ENCODE peak calls at places on chromosomes 3 and 15, in six cellular contexts. One of them, this sample, is unnamed.

GRCh38 chr3:141578197-141578596 is 91.4 kb downstream of the RASA2 start:
- DNase-seq in dorsolateral prefrontal cortex: no peak
- DNase-seq in cardiac fibroblast: peak
- DNase-seq in WTC11: no peak
- DNase-seq in cardiac muscle cell: no peak
- DNase-seq in H4: no peak
- DNase-seq in this sample: no peak

GRCh38 chr3:65604863-65605526 is 433.7 kb downstream of the MAGI1 start:
- DNase-seq in cardiac muscle cell: no peak
- DNase-seq in cardiac fibroblast: peak
- DNase-seq in WTC11: no peak
- DNase-seq in H4: no peak
- DNase-seq in dorsolateral prefrontal cortex: no peak
- DNase-seq in this sample: no peak

GRCh38 chr3:58299839-58300516 is 6.1 kb upstream of the RPP14 start:
- DNase-seq in dorsolateral prefrontal cortex: no peak
- DNase-seq in cardiac fibroblast: peak
- DNase-seq in WTC11: no peak
- DNase-seq in cardiac muscle cell: peak
- DNase-seq in H4: no peak
- DNase-seq in this sample: no peak

GRCh38 chr3:19688767-19689166 is 245.2 kb downstream of the EFHB start:
- DNase-seq in cardiac muscle cell: no peak
- DNase-seq in cardiac fibroblast: no peak
- DNase-seq in H4: no peak
- DNase-seq in WTC11: no peak
- DNase-seq in dorsolateral prefrontal cortex: no peak
- DNase-seq in this sample: no peak

GRCh38 chr3:37608061-37608702 is 253.5 kb upstream of the CTDSPL start:
- DNase-seq in cardiac muscle cell: no peak
- DNase-seq in dorsolateral prefrontal cortex: no peak
- DNase-seq in WTC11: no peak
- DNase-seq in H4: no peak
- DNase-seq in cardiac fibroblast: peak
- DNase-seq in this sample: no peak

GRCh38 chr3:14282706-14283075 is 104.1 kb downstream of the LSM3 start:
- DNase-seq in cardiac muscle cell: no peak
- DNase-seq in dorsolateral prefrontal cortex: no peak
- DNase-seq in WTC11: no peak
- DNase-seq in H4: no peak
- DNase-seq in cardiac fibroblast: no peak
- DNase-seq in this sample: no peak

GRCh38 chr3:61574854-61575253 is 13.5 kb downstream of the PTPRG start:
- DNase-seq in dorsolateral prefrontal cortex: no peak
- DNase-seq in cardiac muscle cell: no peak
- DNase-seq in cardiac fibroblast: peak
- DNase-seq in H4: peak
- DNase-seq in WTC11: no peak
- DNase-seq in this sample: no peak

GRCh38 chr3:151908399-151908798 is 35.0 kb downstream of the SUCNR1 start:
- DNase-seq in cardiac muscle cell: no peak
- DNase-seq in H4: no peak
- DNase-seq in WTC11: no peak
- DNase-seq in cardiac fibroblast: no peak
- DNase-seq in dorsolateral prefrontal cortex: no peak
- DNase-seq in this sample: no peak

GRCh38 chr15:62453979-62454378 is 288.9 kb upstream of the C2CD4B start:
- DNase-seq in WTC11: no peak
- DNase-seq in H4: peak
- DNase-seq in dorsolateral prefrontal cortex: no peak
- DNase-seq in cardiac fibroblast: peak
- DNase-seq in cardiac muscle cell: no peak
- DNase-seq in this sample: no peak

GRCh38 chr3:12476238-12476897 is 7.9 kb upstream of the TSEN2 start:
- DNase-seq in cardiac muscle cell: no peak
- DNase-seq in dorsolateral prefrontal cortex: no peak
- DNase-seq in cardiac fibroblast: peak
- DNase-seq in WTC11: no peak
- DNase-seq in H4: no peak
- DNase-seq in this sample: no peak

GRCh38 chr3:77038468-77038927 is 1.4 kb upstream of the ROBO2 start:
- DNase-seq in cardiac fibroblast: peak
- DNase-seq in cardiac muscle cell: peak
- DNase-seq in dorsolateral prefrontal cortex: peak
- DNase-seq in H4: peak
- DNase-seq in WTC11: peak
- DNase-seq in this sample: peak

GRCh38 chr3:113668015-113668414 is 28.4 kb downstream of the USF3 start:
- DNase-seq in cardiac muscle cell: no peak
- DNase-seq in WTC11: no peak
- DNase-seq in dorsolateral prefrontal cortex: no peak
- DNase-seq in cardiac fibroblast: peak
- DNase-seq in H4: peak
- DNase-seq in this sample: no peak

GRCh38 chr3:153595186-153595815 is 433.3 kb downstream of the RAP2B start:
- DNase-seq in cardiac fibroblast: peak
- DNase-seq in H4: peak
- DNase-seq in cardiac muscle cell: peak
- DNase-seq in WTC11: no peak
- DNase-seq in dorsolateral prefrontal cortex: no peak
- DNase-seq in this sample: no peak

GRCh38 chr15:40063563-40064011 is 24.6 kb upstream of the SRP14 start:
- DNase-seq in cardiac muscle cell: no peak
- DNase-seq in dorsolateral prefrontal cortex: peak
- DNase-seq in H4: peak
- DNase-seq in WTC11: no peak
- DNase-seq in cardiac fibroblast: peak
- DNase-seq in this sample: no peak

GRCh38 chr15:31328999-31329639 is 2.5 kb downstream of the KLF13 start:
- DNase-seq in WTC11: peak
- DNase-seq in cardiac muscle cell: no peak
- DNase-seq in cardiac fibroblast: no peak
- DNase-seq in H4: no peak
- DNase-seq in dorsolateral prefrontal cortex: no peak
- DNase-seq in this sample: no peak

GRCh38 chr3:40476478-40477470 is at the start of gene ZNF619:
- DNase-seq in H4: peak
- DNase-seq in WTC11: peak
- DNase-seq in dorsolateral prefrontal cortex: peak
- DNase-seq in cardiac fibroblast: peak
- DNase-seq in cardiac muscle cell: no peak
- DNase-seq in this sample: peak

GRCh38 chr15:77033729-77034619 is 36.9 kb downstream of the TSPAN3 start:
- DNase-seq in cardiac fibroblast: no peak
- DNase-seq in H4: no peak
- DNase-seq in cardiac muscle cell: no peak
- DNase-seq in dorsolateral prefrontal cortex: peak
- DNase-seq in WTC11: peak
- DNase-seq in this sample: peak